ENCODE peak calls at places on chromosome 4, in nine cellular contexts. K is tibial nerve, Z is GM23248, T is K562, A is fibroblast of lung, I is ovary, B is Caco-2, Y is mesendoderm, M is thoracic aorta. J is an unnamed sample. For H3K4me1, the result is how much of the 10 kb centered on the place peaks cover.

GRCh38 chr4:98967916-98968315 is 27.6 kb upstream of the METAP1 start:
- DNase-seq in K (no peak), Z (no peak), T (no peak), A (no peak), I (no peak), B (no peak), Y (no peak), M (no peak), J (no peak)

GRCh38 chr4:154584259-154584658 is 6.3 kb downstream of the FGA start:
- DNase-seq in K (no peak), Z (no peak), T (no peak), A (no peak), I (no peak), B (no peak), Y (no peak), M (no peak), J (no peak)

GRCh38 chr4:24965627-24966026 is 52.8 kb upstream of the CCDC149 start:
- DNase-seq in K (no peak), Z (no peak), T (peak), A (peak), I (no peak), B (no peak), Y (peak), M (no peak), J (peak)

GRCh38 chr4:128957459-128957858 is 135.9 kb downstream of the SCLT1 start:
- DNase-seq in K (no peak), Z (no peak), T (no peak), A (no peak), I (no peak), B (no peak), Y (no peak), M (no peak), J (no peak)

GRCh38 chr4:109077486-109077885 is 225.0 kb downstream of the COL25A1 start:
- DNase-seq in K (no peak), Z (no peak), T (no peak), A (no peak), I (no peak), B (no peak), Y (no peak), M (no peak), J (no peak)

GRCh38 chr4:153018031-153018430 is 81.9 kb downstream of the FHDC1 start:
- DNase-seq in K (no peak), Z (no peak), T (no peak), A (no peak), I (no peak), B (no peak), Y (no peak), M (no peak), J (no peak)

GRCh38 chr4:163592207-163592606 is 97.7 kb downstream of the TMA16 start:
- DNase-seq in K (no peak), Z (no peak), T (no peak), A (no peak), I (no peak), B (no peak), Y (no peak), M (no peak), J (no peak)

GRCh38 chr4:152348670-152349069 is 187.2 kb downstream of the FBXW7 start:
- DNase-seq in K (no peak), Z (peak), T (no peak), A (no peak), I (no peak), B (no peak), Y (peak), M (no peak), J (no peak)

GRCh38 chr4:48067536-48067935 is 51.0 kb downstream of the NIPAL1 start:
- DNase-seq in K (no peak), Z (no peak), T (no peak), A (no peak), I (no peak), B (no peak), Y (no peak), M (no peak), J (no peak)

GRCh38 chr4:7198440-7199128 is 6.2 kb downstream of the SORCS2 start:
- DNase-seq in K (peak), Z (no peak), T (no peak), A (no peak), I (no peak), B (no peak), Y (no peak), M (no peak), J (peak)

GRCh38 chr4:15034071-15034764 is 31.9 kb downstream of the CPEB2 start:
- DNase-seq in K (no peak), Z (peak), T (no peak), A (no peak), I (no peak), B (no peak), Y (no peak), M (no peak), J (no peak)

GRCh38 chr4:29423836-29424721 is 1296.1 kb upstream of the PCDH7 start:
- DNase-seq in K (no peak), Z (peak), T (no peak), A (peak), I (no peak), B (no peak), Y (peak), M (no peak), J (no peak)

GRCh38 chr4:173371292-173372192 is 788 bp downstream of the SAP30 start:
- DNase-seq in K (peak), Z (peak), T (peak), A (peak), I (peak), B (peak), Y (peak), M (peak), J (peak)

GRCh38 chr4:129218897-129219296 is 122.9 kb downstream of the C4orf33 start:
- DNase-seq in K (no peak), Z (peak), T (no peak), A (no peak), I (no peak), B (no peak), Y (no peak), M (no peak), J (no peak)

GRCh38 chr4:152508818-152509217 is 27.1 kb downstream of the FBXW7 start:
- DNase-seq in K (no peak), Z (no peak), T (no peak), A (no peak), I (no peak), B (no peak), Y (no peak), M (no peak), J (no peak)

GRCh38 chr4:159292137-159292896 is 189.4 kb downstream of the RAPGEF2 start:
- DNase-seq in K (no peak), Z (no peak), T (no peak), A (no peak), I (no peak), B (no peak), Y (peak), M (no peak), J (no peak)

GRCh38 chr4:21454196-21454595 is 494.4 kb downstream of the KCNIP4 start:
- DNase-seq in K (no peak), Z (no peak), T (no peak), A (no peak), I (no peak), B (no peak), Y (no peak), M (no peak), J (no peak)

DNA sequence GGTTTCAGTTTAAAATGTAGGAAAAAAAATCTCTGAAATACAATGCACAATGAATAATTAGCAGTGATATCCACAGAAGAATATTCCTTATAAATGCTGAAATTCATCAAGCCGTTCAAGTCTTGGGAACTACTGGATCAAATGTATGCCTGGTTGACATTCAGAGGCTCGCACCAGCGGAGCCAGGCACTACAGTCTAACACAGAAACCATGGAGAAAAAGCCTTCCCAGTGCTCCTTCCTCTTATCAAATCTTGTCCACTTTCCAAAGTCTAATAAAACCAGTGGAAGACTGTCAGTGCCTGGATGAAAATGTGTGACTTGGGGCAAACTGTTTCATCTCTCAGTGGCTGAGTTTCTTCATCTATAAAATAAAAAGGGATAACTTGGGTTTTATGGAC is 35.9 kb downstream of the CENPU start:
- DNase-seq in K (no peak), Z (no peak), T (no peak), A (no peak), I (no peak), B (no peak), Y (no peak), M (no peak), J (no peak)
- H3K4me1 ChIP-seq in K (under half), Z (under half), T (under half), A (under half), I (under half), B (under half), Y (under half), M (under half), J (under half)

DNA sequence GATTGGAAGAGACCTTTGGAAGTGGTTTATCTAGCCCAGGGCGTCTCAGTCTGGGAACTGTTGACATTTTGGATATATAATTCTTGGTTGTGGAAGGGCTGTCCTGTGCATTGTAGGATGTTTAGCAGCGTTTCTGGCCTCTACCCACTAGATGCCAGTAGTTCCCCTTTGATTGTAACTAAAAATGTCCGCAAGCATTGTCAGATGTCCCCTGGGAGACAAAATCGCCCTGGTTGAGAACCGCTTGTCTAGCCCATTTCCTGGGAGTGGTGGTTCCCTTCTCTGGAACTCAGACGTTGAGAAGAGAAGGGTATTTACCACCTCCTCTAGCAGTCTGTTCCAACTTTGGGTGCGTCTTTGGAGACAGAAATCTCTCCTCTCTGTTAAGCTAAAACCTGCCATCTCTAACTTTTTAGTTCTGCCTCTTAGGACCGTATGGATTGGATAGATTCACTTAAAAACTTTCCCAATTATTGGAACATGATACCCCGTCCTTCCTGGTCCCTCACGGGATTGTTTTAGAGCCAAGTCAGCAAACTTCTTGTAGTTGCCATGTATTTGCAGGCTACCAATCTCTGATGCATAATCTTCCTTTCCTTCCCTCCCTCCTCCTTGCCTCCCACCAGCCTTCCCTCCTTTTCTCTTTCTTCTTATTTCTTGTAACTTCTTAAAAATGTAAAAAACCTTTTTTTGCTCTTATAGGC is 13.9 kb downstream of the TMEM165 start:
- DNase-seq in K (no peak), Z (peak), T (no peak), A (peak), I (no peak), B (no peak), Y (peak), M (peak), J (no peak)
- H3K4me1 ChIP-seq in K (under half), Z (under half), T (under half), A (under half), I (under half), B (under half), Y (under half), M (under half), J (under half)

GRCh38 chr4:1762264-1763010 is 30.7 kb upstream of the FGFR3 start:
- DNase-seq in K (no peak), Z (no peak), T (no peak), A (no peak), I (no peak), B (no peak), Y (no peak), M (no peak), J (no peak)
- H3K4me1 ChIP-seq in K (under half), Z (under half), T (half or more), A (under half), I (under half), B (under half), Y (under half), M (under half), J (half or more)

GRCh38 chr4:107018336-107018735 is 17.8 kb downstream of the DKK2 start:
- DNase-seq in K (no peak), Z (peak), T (no peak), A (no peak), I (no peak), B (no peak), Y (no peak), M (no peak), J (no peak)

GRCh38 chr4:107017681-107018321 is 18.3 kb downstream of the DKK2 start:
- DNase-seq in K (no peak), Z (peak), T (no peak), A (no peak), I (no peak), B (no peak), Y (no peak), M (no peak), J (no peak)
- H3K4me1 ChIP-seq in K (under half), Z (under half), T (under half), A (under half), I (under half), B (under half), Y (under half), M (under half), J (under half)

J was measured in vagina.